ENCODE peak calls at places on chromosomes 6 and 20, in nine cellular contexts. One of them, this sample, is unnamed.

GRCh38 chr20:58213112-58213511 is 15.3 kb downstream of the ANKRD60 start:
- DNase-seq in ovary: no peak
- DNase-seq in breast epithelium: no peak
- DNase-seq in left lung: no peak
- DNase-seq in AG04449: no peak
- DNase-seq in RWPE1: no peak
- DNase-seq in glutamatergic neuron: no peak
- DNase-seq in lower lobe of right lung: no peak
- DNase-seq in foreskin fibroblast: peak
- DNase-seq in this sample: no peak

GRCh38 chr6:170244721-170245201 is 46.1 kb downstream of the DLL1 start:
- DNase-seq in ovary: no peak
- DNase-seq in lower lobe of right lung: no peak
- DNase-seq in AG04449: no peak
- DNase-seq in glutamatergic neuron: peak
- DNase-seq in foreskin fibroblast: no peak
- DNase-seq in left lung: no peak
- DNase-seq in RWPE1: no peak
- DNase-seq in breast epithelium: no peak
- DNase-seq in this sample: no peak

GRCh38 chr20:48750941-48751620 is 76.7 kb downstream of the PREX1 start:
- DNase-seq in left lung: peak
- DNase-seq in AG04449: no peak
- DNase-seq in breast epithelium: no peak
- DNase-seq in glutamatergic neuron: no peak
- DNase-seq in foreskin fibroblast: no peak
- DNase-seq in RWPE1: no peak
- DNase-seq in lower lobe of right lung: peak
- DNase-seq in ovary: no peak
- DNase-seq in this sample: no peak

GRCh38 chr6:139732451-139732850 is 358.0 kb upstream of the CITED2 start:
- DNase-seq in breast epithelium: peak
- DNase-seq in left lung: no peak
- DNase-seq in ovary: peak
- DNase-seq in glutamatergic neuron: no peak
- DNase-seq in foreskin fibroblast: peak
- DNase-seq in lower lobe of right lung: no peak
- DNase-seq in AG04449: no peak
- DNase-seq in RWPE1: peak
- DNase-seq in this sample: no peak

GRCh38 chr6:37418727-37419126 is 14.3 kb upstream of the CMTR1 start:
- DNase-seq in glutamatergic neuron: no peak
- DNase-seq in foreskin fibroblast: no peak
- DNase-seq in lower lobe of right lung: no peak
- DNase-seq in ovary: no peak
- DNase-seq in breast epithelium: no peak
- DNase-seq in RWPE1: no peak
- DNase-seq in left lung: no peak
- DNase-seq in AG04449: no peak
- DNase-seq in this sample: no peak

GRCh38 chr6:37262446-37263026 is 4.6 kb upstream of the TMEM217 start:
- DNase-seq in glutamatergic neuron: no peak
- DNase-seq in ovary: no peak
- DNase-seq in foreskin fibroblast: no peak
- DNase-seq in RWPE1: no peak
- DNase-seq in lower lobe of right lung: no peak
- DNase-seq in AG04449: no peak
- DNase-seq in breast epithelium: no peak
- DNase-seq in left lung: no peak
- DNase-seq in this sample: no peak

GRCh38 chr20:35551485-35551884 is 9.6 kb downstream of the ERGIC3 start:
- DNase-seq in left lung: no peak
- DNase-seq in RWPE1: no peak
- DNase-seq in AG04449: no peak
- DNase-seq in ovary: no peak
- DNase-seq in glutamatergic neuron: no peak
- DNase-seq in breast epithelium: no peak
- DNase-seq in lower lobe of right lung: no peak
- DNase-seq in foreskin fibroblast: no peak
- DNase-seq in this sample: no peak

GRCh38 chr20:38764563-38765355 is 16.5 kb downstream of the ACTR5 start:
- DNase-seq in breast epithelium: no peak
- DNase-seq in foreskin fibroblast: peak
- DNase-seq in left lung: peak
- DNase-seq in RWPE1: peak
- DNase-seq in glutamatergic neuron: no peak
- DNase-seq in AG04449: peak
- DNase-seq in ovary: no peak
- DNase-seq in lower lobe of right lung: no peak
- DNase-seq in this sample: peak

GRCh38 chr6:89264296-89264695 is 47.1 kb upstream of the GABRR1 start:
- DNase-seq in RWPE1: no peak
- DNase-seq in glutamatergic neuron: no peak
- DNase-seq in lower lobe of right lung: no peak
- DNase-seq in AG04449: no peak
- DNase-seq in breast epithelium: no peak
- DNase-seq in left lung: no peak
- DNase-seq in ovary: no peak
- DNase-seq in foreskin fibroblast: no peak
- DNase-seq in this sample: no peak

GRCh38 chr6:81476881-81477280 is 275.6 kb downstream of the TENT5A start:
- DNase-seq in lower lobe of right lung: no peak
- DNase-seq in ovary: no peak
- DNase-seq in glutamatergic neuron: no peak
- DNase-seq in RWPE1: no peak
- DNase-seq in foreskin fibroblast: peak
- DNase-seq in left lung: no peak
- DNase-seq in AG04449: peak
- DNase-seq in breast epithelium: no peak
- DNase-seq in this sample: no peak

GRCh38 chr6:132279592-132280139 is 121.6 kb downstream of the MOXD1 start:
- DNase-seq in left lung: peak
- DNase-seq in AG04449: no peak
- DNase-seq in breast epithelium: peak
- DNase-seq in lower lobe of right lung: peak
- DNase-seq in RWPE1: peak
- DNase-seq in foreskin fibroblast: peak
- DNase-seq in ovary: peak
- DNase-seq in glutamatergic neuron: peak
- DNase-seq in this sample: no peak

GRCh38 chr6:111154981-111155380 is 67.7 kb downstream of the SLC16A10 start:
- DNase-seq in lower lobe of right lung: no peak
- DNase-seq in glutamatergic neuron: no peak
- DNase-seq in ovary: no peak
- DNase-seq in AG04449: no peak
- DNase-seq in left lung: no peak
- DNase-seq in RWPE1: no peak
- DNase-seq in breast epithelium: no peak
- DNase-seq in foreskin fibroblast: no peak
- DNase-seq in this sample: no peak

GRCh38 chr6:68038815-68039408 is 596.2 kb upstream of the ADGRB3 start:
- DNase-seq in glutamatergic neuron: no peak
- DNase-seq in foreskin fibroblast: no peak
- DNase-seq in AG04449: no peak
- DNase-seq in breast epithelium: no peak
- DNase-seq in RWPE1: no peak
- DNase-seq in lower lobe of right lung: no peak
- DNase-seq in left lung: no peak
- DNase-seq in ovary: no peak
- DNase-seq in this sample: no peak

GRCh38 chr6:31293343-31293742 is 21.5 kb upstream of the HLA-C start:
- DNase-seq in ovary: no peak
- DNase-seq in RWPE1: peak
- DNase-seq in left lung: no peak
- DNase-seq in glutamatergic neuron: no peak
- DNase-seq in lower lobe of right lung: no peak
- DNase-seq in foreskin fibroblast: peak
- DNase-seq in AG04449: no peak
- DNase-seq in breast epithelium: no peak
- DNase-seq in this sample: no peak

GRCh38 chr6:24743265-24743943 is 24.4 kb upstream of the C6orf62 start:
- DNase-seq in lower lobe of right lung: no peak
- DNase-seq in RWPE1: peak
- DNase-seq in breast epithelium: no peak
- DNase-seq in foreskin fibroblast: peak
- DNase-seq in ovary: no peak
- DNase-seq in left lung: no peak
- DNase-seq in AG04449: peak
- DNase-seq in glutamatergic neuron: no peak
- DNase-seq in this sample: no peak

GRCh38 chr6:79455446-79455845 is 81.8 kb downstream of the LCA5 start:
- DNase-seq in foreskin fibroblast: no peak
- DNase-seq in RWPE1: no peak
- DNase-seq in breast epithelium: no peak
- DNase-seq in lower lobe of right lung: no peak
- DNase-seq in glutamatergic neuron: no peak
- DNase-seq in ovary: no peak
- DNase-seq in AG04449: no peak
- DNase-seq in left lung: no peak
- DNase-seq in this sample: no peak

GRCh38 chr6:161569071-161569470 is 295.2 kb upstream of the AGPAT4 start:
- DNase-seq in RWPE1: no peak
- DNase-seq in left lung: no peak
- DNase-seq in ovary: no peak
- DNase-seq in breast epithelium: no peak
- DNase-seq in AG04449: no peak
- DNase-seq in glutamatergic neuron: no peak
- DNase-seq in lower lobe of right lung: no peak
- DNase-seq in foreskin fibroblast: no peak
- DNase-seq in this sample: no peak
- TF ChIP-seq CTCF in RWPE1: no peak
- TF ChIP-seq CTCF in left lung: no peak
- TF ChIP-seq CTCF in ovary: no peak
- TF ChIP-seq CTCF in breast epithelium: no peak
- TF ChIP-seq CTCF in AG04449: no peak
- TF ChIP-seq CTCF in glutamatergic neuron: no peak
- TF ChIP-seq CTCF in lower lobe of right lung: no peak
- TF ChIP-seq CTCF in foreskin fibroblast: no peak
- TF ChIP-seq CTCF in this sample: no peak

GRCh38 chr6:85537055-85537494 is 56.6 kb downstream of the SNX14 start:
- DNase-seq in RWPE1: peak
- DNase-seq in AG04449: no peak
- DNase-seq in breast epithelium: no peak
- DNase-seq in foreskin fibroblast: peak
- DNase-seq in glutamatergic neuron: no peak
- DNase-seq in left lung: no peak
- DNase-seq in ovary: no peak
- DNase-seq in lower lobe of right lung: no peak
- DNase-seq in this sample: no peak
- TF ChIP-seq CTCF in RWPE1: peak
- TF ChIP-seq CTCF in AG04449: peak
- TF ChIP-seq CTCF in breast epithelium: peak
- TF ChIP-seq CTCF in foreskin fibroblast: peak
- TF ChIP-seq CTCF in glutamatergic neuron: peak
- TF ChIP-seq CTCF in left lung: peak
- TF ChIP-seq CTCF in ovary: peak
- TF ChIP-seq CTCF in lower lobe of right lung: peak
- TF ChIP-seq CTCF in this sample: peak

GRCh38 chr6:166772518-166772917 is 145.5 kb upstream of the RPS6KA2 start:
- DNase-seq in foreskin fibroblast: no peak
- DNase-seq in RWPE1: peak
- DNase-seq in glutamatergic neuron: no peak
- DNase-seq in breast epithelium: no peak
- DNase-seq in AG04449: no peak
- DNase-seq in left lung: no peak
- DNase-seq in lower lobe of right lung: no peak
- DNase-seq in ovary: no peak
- DNase-seq in this sample: no peak
- TF ChIP-seq CTCF in foreskin fibroblast: no peak
- TF ChIP-seq CTCF in RWPE1: peak
- TF ChIP-seq CTCF in glutamatergic neuron: no peak
- TF ChIP-seq CTCF in breast epithelium: no peak
- TF ChIP-seq CTCF in AG04449: no peak
- TF ChIP-seq CTCF in left lung: no peak
- TF ChIP-seq CTCF in lower lobe of right lung: no peak
- TF ChIP-seq CTCF in ovary: no peak
- TF ChIP-seq CTCF in this sample: no peak

GRCh38 chr20:32508775-32509119 is 76.4 kb downstream of the NOL4L start:
- DNase-seq in lower lobe of right lung: no peak
- DNase-seq in RWPE1: no peak
- DNase-seq in foreskin fibroblast: no peak
- DNase-seq in glutamatergic neuron: no peak
- DNase-seq in breast epithelium: no peak
- DNase-seq in left lung: peak
- DNase-seq in AG04449: no peak
- DNase-seq in ovary: no peak
- DNase-seq in this sample: no peak

GRCh38 chr20:32510601-32511357 is 74.4 kb downstream of the NOL4L start:
- DNase-seq in glutamatergic neuron: peak
- DNase-seq in AG04449: no peak
- DNase-seq in RWPE1: no peak
- DNase-seq in foreskin fibroblast: no peak
- DNase-seq in left lung: no peak
- DNase-seq in breast epithelium: no peak
- DNase-seq in ovary: no peak
- DNase-seq in lower lobe of right lung: no peak
- DNase-seq in this sample: no peak

GRCh38 chr20:32507998-32508774 is 76.9 kb downstream of the NOL4L start:
- DNase-seq in glutamatergic neuron: peak
- DNase-seq in lower lobe of right lung: no peak
- DNase-seq in RWPE1: no peak
- DNase-seq in AG04449: no peak
- DNase-seq in breast epithelium: no peak
- DNase-seq in foreskin fibroblast: no peak
- DNase-seq in ovary: no peak
- DNase-seq in left lung: peak
- DNase-seq in this sample: no peak

GRCh38 chr20:32510120-32510600 is 75.0 kb downstream of the NOL4L start:
- DNase-seq in foreskin fibroblast: no peak
- DNase-seq in left lung: peak
- DNase-seq in RWPE1: no peak
- DNase-seq in breast epithelium: no peak
- DNase-seq in AG04449: no peak
- DNase-seq in ovary: no peak
- DNase-seq in glutamatergic neuron: peak
- DNase-seq in lower lobe of right lung: no peak
- DNase-seq in this sample: no peak

GRCh38 chr20:32509639-32510066 is 75.5 kb downstream of the NOL4L start:
- DNase-seq in breast epithelium: no peak
- DNase-seq in lower lobe of right lung: no peak
- DNase-seq in foreskin fibroblast: peak
- DNase-seq in AG04449: no peak
- DNase-seq in RWPE1: no peak
- DNase-seq in left lung: peak
- DNase-seq in ovary: no peak
- DNase-seq in glutamatergic neuron: peak
- DNase-seq in this sample: no peak
- TF ChIP-seq CTCF in breast epithelium: no peak
- TF ChIP-seq CTCF in lower lobe of right lung: peak
- TF ChIP-seq CTCF in foreskin fibroblast: peak
- TF ChIP-seq CTCF in AG04449: peak
- TF ChIP-seq CTCF in RWPE1: no peak
- TF ChIP-seq CTCF in left lung: no peak
- TF ChIP-seq CTCF in ovary: no peak
- TF ChIP-seq CTCF in glutamatergic neuron: no peak
- TF ChIP-seq CTCF in this sample: no peak

GRCh38 chr20:59515906-59516209 is 88.5 kb upstream of the PHACTR3 start:
- DNase-seq in lower lobe of right lung: no peak
- DNase-seq in ovary: no peak
- DNase-seq in glutamatergic neuron: no peak
- DNase-seq in AG04449: no peak
- DNase-seq in breast epithelium: no peak
- DNase-seq in RWPE1: no peak
- DNase-seq in foreskin fibroblast: no peak
- DNase-seq in left lung: no peak
- DNase-seq in this sample: no peak
- TF ChIP-seq CTCF in lower lobe of right lung: no peak
- TF ChIP-seq CTCF in ovary: no peak
- TF ChIP-seq CTCF in glutamatergic neuron: peak
- TF ChIP-seq CTCF in AG04449: no peak
- TF ChIP-seq CTCF in breast epithelium: no peak
- TF ChIP-seq CTCF in RWPE1: peak
- TF ChIP-seq CTCF in foreskin fibroblast: no peak
- TF ChIP-seq CTCF in left lung: no peak
- TF ChIP-seq CTCF in this sample: no peak